ENCODE peak calls at places on chromosome 20, in five cellular contexts. W is activated T-cell treated with anti-CD3 and anti-CD28 coated beads, Interleukin-2, amount 50 U/mL, for 72 hours; D is brain microvascular endothelial cell; T is NCI-H345; X is endodermal cell. I is an unnamed sample.

GRCh38 chr20:63246490-63247284 is 7.6 kb downstream of the NKAIN4 start:
- DNase-seq in W (no peak), D (no peak), T (no peak), X (peak), I (no peak)

GRCh38 chr20:36281785-36282380 is 24.3 kb upstream of the DLGAP4 start:
- DNase-seq in W (no peak), D (no peak), T (no peak), X (no peak), I (no peak)

GRCh38 chr20:21433329-21433890 is 36.1 kb upstream of the NKX2-4 start:
- DNase-seq in W (no peak), D (peak), T (no peak), X (no peak), I (no peak)

GRCh38 chr20:16759161-16759523 is 11.0 kb downstream of the OTOR start:
- DNase-seq in W (no peak), D (no peak), T (no peak), X (no peak), I (no peak)

GRCh38 chr20:1943267-1944002 is 48.2 kb downstream of the SIRPA start:
- DNase-seq in W (no peak), D (no peak), T (no peak), X (no peak), I (no peak)

GRCh38 chr20:40010483-40010882 is 678.6 kb downstream of the MAFB start:
- DNase-seq in W (no peak), D (no peak), T (no peak), X (no peak), I (no peak)

GRCh38 chr20:8854566-8854965 is 214.3 kb upstream of the PLCB4 start:
- DNase-seq in W (no peak), D (peak), T (no peak), X (peak), I (no peak)

GRCh38 chr20:48823960-48824497 is 3.8 kb downstream of the PREX1 start:
- DNase-seq in W (peak), D (peak), T (no peak), X (no peak), I (no peak)

GRCh38 chr20:33769032-33769431 is 37.2 kb downstream of the ZNF341 start:
- DNase-seq in W (no peak), D (no peak), T (no peak), X (no peak), I (no peak)

GRCh38 chr20:54067606-54068174 is 2.7 kb downstream of the BCAS1 start:
- DNase-seq in W (no peak), D (no peak), T (peak), X (peak), I (no peak)

GRCh38 chr20:50399917-50400704 is 110.1 kb upstream of the PTPN1 start:
- DNase-seq in W (no peak), D (no peak), T (no peak), X (peak), I (no peak)

GRCh38 chr20:8523684-8524083 is 391.6 kb downstream of the PLCB1 start:
- DNase-seq in W (no peak), D (no peak), T (no peak), X (peak), I (no peak)

GRCh38 chr20:25280051-25280573 is 32.2 kb downstream of the PYGB start:
- DNase-seq in W (no peak), D (no peak), T (peak), X (no peak), I (peak)

GRCh38 chr20:38178065-38178471 is 13.0 kb upstream of the TGM2 start:
- DNase-seq in W (no peak), D (no peak), T (no peak), X (no peak), I (no peak)

GRCh38 chr20:5933802-5934436 is 16.4 kb downstream of the TRMT6 start:
- DNase-seq in W (no peak), D (no peak), T (peak), X (peak), I (peak)

GRCh38 chr20:22861231-22861980 is 173.7 kb upstream of the SSTR4 start:
- DNase-seq in W (no peak), D (peak), T (no peak), X (no peak), I (no peak)

GRCh38 chr20:1568166-1568490 is 10.6 kb upstream of the SIRPD start:
- DNase-seq in W (no peak), D (no peak), T (no peak), X (no peak), I (no peak)

GRCh38 chr20:10636326-10636818 is 37.4 kb downstream of the JAG1 start:
- DNase-seq in W (no peak), D (peak), T (no peak), X (no peak), I (no peak)

GRCh38 chr20:62062661-62063600 is 2.8 kb downstream of the TAF4 start:
- DNase-seq in W (no peak), D (no peak), T (no peak), X (no peak), I (no peak)